ENCODE peak calls at places on chromosomes 16 and 17, in nine cellular contexts. One of them, this sample, is unnamed.

GRCh38 chr16:29849505-29849904 is 13.5 kb downstream of the CDIPT start:
- DNase-seq in heart right ventricle: no peak
- DNase-seq in CD8-positive, alpha-beta T cell: no peak
- DNase-seq in small intestine: no peak
- DNase-seq in CD4-positive, CD25-positive, alpha-beta regulatory T cell: no peak
- DNase-seq in heart left ventricle: no peak
- DNase-seq in mesendoderm: peak; percentile 88
- DNase-seq in RWPE1: no peak
- DNase-seq in AG04450: no peak
- DNase-seq in this sample: no peak

GRCh38 chr17:52930145-52930544 is 771.6 kb upstream of the CA10 start:
- DNase-seq in RWPE1: no peak
- DNase-seq in mesendoderm: no peak
- DNase-seq in heart right ventricle: no peak
- DNase-seq in CD8-positive, alpha-beta T cell: no peak
- DNase-seq in CD4-positive, CD25-positive, alpha-beta regulatory T cell: no peak
- DNase-seq in AG04450: no peak
- DNase-seq in small intestine: no peak
- DNase-seq in heart left ventricle: no peak
- DNase-seq in this sample: no peak

GRCh38 chr16:48384305-48384981 is 770 bp downstream of the SIAH1 start:
- DNase-seq in small intestine: peak; percentile 54
- DNase-seq in CD4-positive, CD25-positive, alpha-beta regulatory T cell: peak; percentile 37
- DNase-seq in heart left ventricle: peak; percentile 65
- DNase-seq in CD8-positive, alpha-beta T cell: peak; percentile 21
- DNase-seq in mesendoderm: peak; percentile 66
- DNase-seq in RWPE1: peak; percentile 60
- DNase-seq in AG04450: no peak
- DNase-seq in heart right ventricle: peak; percentile 61
- DNase-seq in this sample: peak; percentile 20

GRCh38 chr16:66381585-66382170 is 15.2 kb downstream of the CDH5 start:
- DNase-seq in AG04450: no peak
- DNase-seq in heart left ventricle: no peak
- DNase-seq in heart right ventricle: no peak
- DNase-seq in CD4-positive, CD25-positive, alpha-beta regulatory T cell: no peak
- DNase-seq in small intestine: no peak
- DNase-seq in mesendoderm: no peak
- DNase-seq in CD8-positive, alpha-beta T cell: no peak
- DNase-seq in RWPE1: no peak
- DNase-seq in this sample: no peak

GRCh38 chr16:89025636-89026035 is 48.6 kb upstream of the CBFA2T3 start:
- DNase-seq in RWPE1: no peak
- DNase-seq in heart right ventricle: no peak
- DNase-seq in AG04450: no peak
- DNase-seq in heart left ventricle: no peak
- DNase-seq in CD8-positive, alpha-beta T cell: no peak
- DNase-seq in CD4-positive, CD25-positive, alpha-beta regulatory T cell: no peak
- DNase-seq in small intestine: no peak
- DNase-seq in mesendoderm: no peak
- DNase-seq in this sample: no peak

GRCh38 chr16:1775846-1776671 is 3.1 kb upstream of the MRPS34 start:
- DNase-seq in RWPE1: no peak
- DNase-seq in CD4-positive, CD25-positive, alpha-beta regulatory T cell: no peak
- DNase-seq in small intestine: no peak
- DNase-seq in heart left ventricle: no peak
- DNase-seq in heart right ventricle: no peak
- DNase-seq in AG04450: no peak
- DNase-seq in CD8-positive, alpha-beta T cell: no peak
- DNase-seq in mesendoderm: no peak
- DNase-seq in this sample: no peak

GRCh38 chr16:78871241-78871640 is 729.3 kb downstream of the MAF start:
- DNase-seq in small intestine: no peak
- DNase-seq in AG04450: no peak
- DNase-seq in heart left ventricle: no peak
- DNase-seq in RWPE1: no peak
- DNase-seq in CD4-positive, CD25-positive, alpha-beta regulatory T cell: no peak
- DNase-seq in mesendoderm: no peak
- DNase-seq in CD8-positive, alpha-beta T cell: no peak
- DNase-seq in heart right ventricle: no peak
- DNase-seq in this sample: no peak

GRCh38 chr17:5191541-5192417 is at the start of gene ZNF594:
- DNase-seq in heart left ventricle: peak; percentile 98
- DNase-seq in CD8-positive, alpha-beta T cell: peak; percentile 98
- DNase-seq in mesendoderm: peak; percentile 97
- DNase-seq in small intestine: peak; percentile 94
- DNase-seq in AG04450: peak; percentile 89
- DNase-seq in RWPE1: peak; percentile 97
- DNase-seq in heart right ventricle: peak; percentile 96
- DNase-seq in CD4-positive, CD25-positive, alpha-beta regulatory T cell: peak; percentile 95
- DNase-seq in this sample: peak; percentile 93

GRCh38 chr16:70407811-70408274 is 31.1 kb downstream of the ST3GAL2 start:
- DNase-seq in CD8-positive, alpha-beta T cell: no peak
- DNase-seq in RWPE1: no peak
- DNase-seq in small intestine: no peak
- DNase-seq in heart right ventricle: no peak
- DNase-seq in CD4-positive, CD25-positive, alpha-beta regulatory T cell: no peak
- DNase-seq in mesendoderm: no peak
- DNase-seq in AG04450: no peak
- DNase-seq in heart left ventricle: no peak
- DNase-seq in this sample: no peak

GRCh38 chr17:31061678-31062077 is 33.1 kb upstream of the NF1 start:
- DNase-seq in CD8-positive, alpha-beta T cell: no peak
- DNase-seq in RWPE1: no peak
- DNase-seq in heart right ventricle: no peak
- DNase-seq in heart left ventricle: no peak
- DNase-seq in small intestine: no peak
- DNase-seq in CD4-positive, CD25-positive, alpha-beta regulatory T cell: no peak
- DNase-seq in AG04450: no peak
- DNase-seq in mesendoderm: peak; percentile 48
- DNase-seq in this sample: no peak

DNA sequence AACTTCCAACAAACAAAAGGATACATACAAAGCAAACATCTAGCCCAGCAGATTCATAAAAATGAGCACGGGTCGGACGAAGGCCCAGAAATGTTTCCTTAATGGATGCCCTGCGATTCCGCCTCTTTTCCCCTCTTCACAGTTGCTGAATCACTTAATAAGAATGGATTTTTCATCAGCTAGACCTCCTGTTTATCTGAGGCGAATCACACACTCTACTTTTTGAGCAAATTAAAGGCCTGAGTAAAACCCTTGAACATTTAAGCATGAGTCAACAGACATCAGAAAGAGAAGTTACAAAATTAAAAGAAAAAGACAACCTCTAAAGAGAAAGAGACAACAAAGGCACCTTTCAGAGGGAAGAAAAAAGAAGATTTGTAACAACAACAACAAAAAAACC is 44.7 kb downstream of the HS3ST3A1 start:
- DNase-seq in small intestine: no peak
- DNase-seq in heart left ventricle: no peak
- DNase-seq in CD4-positive, CD25-positive, alpha-beta regulatory T cell: no peak
- DNase-seq in CD8-positive, alpha-beta T cell: no peak
- DNase-seq in mesendoderm: no peak
- DNase-seq in AG04450: peak; percentile 41
- DNase-seq in RWPE1: no peak
- DNase-seq in heart right ventricle: no peak
- DNase-seq in this sample: peak; percentile 40
- H3K27ac ChIP-seq in small intestine: no peak overlapping the region
- H3K27ac ChIP-seq in heart left ventricle: no peak overlapping the region
- H3K27ac ChIP-seq in CD4-positive, CD25-positive, alpha-beta regulatory T cell: no peak overlapping the region
- H3K27ac ChIP-seq in CD8-positive, alpha-beta T cell: no peak overlapping the region
- H3K27ac ChIP-seq in mesendoderm: no peak overlapping the region
- H3K27ac ChIP-seq in AG04450: peak overlapping the region; percentile 71
- H3K27ac ChIP-seq in RWPE1: no peak overlapping the region
- H3K27ac ChIP-seq in heart right ventricle: no peak overlapping the region
- H3K27ac ChIP-seq in this sample: peak overlapping the region; percentile 6

DNA sequence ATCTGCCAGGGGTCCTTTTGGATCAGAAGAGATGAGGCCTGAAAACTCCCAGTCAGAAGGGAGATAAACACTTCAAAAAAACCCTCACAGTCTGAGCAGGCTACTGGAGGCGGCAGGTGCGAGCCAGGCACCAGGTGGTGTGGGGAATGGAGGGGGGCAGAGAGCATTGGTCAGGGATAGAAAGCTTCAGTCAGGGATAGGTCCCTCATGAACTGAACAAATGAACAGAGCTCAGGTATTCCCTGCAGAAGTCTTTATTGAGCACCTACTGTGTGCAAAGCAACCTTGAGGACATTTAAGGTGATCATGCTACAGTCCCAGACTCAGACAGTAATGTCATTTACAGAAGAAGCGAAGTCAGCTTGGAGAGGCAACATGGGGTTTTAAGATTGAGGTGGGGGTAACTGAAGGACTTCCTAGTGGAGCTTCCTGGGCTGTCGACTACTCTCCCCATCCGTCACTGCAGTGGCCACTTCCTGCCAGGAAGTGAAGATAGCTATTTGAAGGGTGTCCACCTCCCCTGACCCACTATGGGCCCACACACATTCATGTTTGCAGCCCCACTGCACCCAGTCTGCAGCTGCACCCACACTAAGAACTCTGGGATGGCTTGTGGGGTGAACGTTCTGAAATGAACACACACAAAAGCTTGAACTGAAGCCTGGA is 3.2 kb downstream of the KIFC3 start:
- DNase-seq in small intestine: no peak
- DNase-seq in RWPE1: no peak
- DNase-seq in heart right ventricle: no peak
- DNase-seq in heart left ventricle: peak; percentile 25
- DNase-seq in AG04450: no peak
- DNase-seq in CD8-positive, alpha-beta T cell: no peak
- DNase-seq in CD4-positive, CD25-positive, alpha-beta regulatory T cell: no peak
- DNase-seq in mesendoderm: no peak
- DNase-seq in this sample: no peak
- H3K27ac ChIP-seq in small intestine: no peak overlapping the region
- H3K27ac ChIP-seq in RWPE1: peak overlapping the region; percentile 90
- H3K27ac ChIP-seq in heart right ventricle: peak overlapping the region; percentile 99
- H3K27ac ChIP-seq in heart left ventricle: peak overlapping the region; percentile 97
- H3K27ac ChIP-seq in AG04450: no peak overlapping the region
- H3K27ac ChIP-seq in CD8-positive, alpha-beta T cell: no peak overlapping the region
- H3K27ac ChIP-seq in CD4-positive, CD25-positive, alpha-beta regulatory T cell: no peak overlapping the region
- H3K27ac ChIP-seq in mesendoderm: peak overlapping the region; percentile 77
- H3K27ac ChIP-seq in this sample: no peak overlapping the region

DNA sequence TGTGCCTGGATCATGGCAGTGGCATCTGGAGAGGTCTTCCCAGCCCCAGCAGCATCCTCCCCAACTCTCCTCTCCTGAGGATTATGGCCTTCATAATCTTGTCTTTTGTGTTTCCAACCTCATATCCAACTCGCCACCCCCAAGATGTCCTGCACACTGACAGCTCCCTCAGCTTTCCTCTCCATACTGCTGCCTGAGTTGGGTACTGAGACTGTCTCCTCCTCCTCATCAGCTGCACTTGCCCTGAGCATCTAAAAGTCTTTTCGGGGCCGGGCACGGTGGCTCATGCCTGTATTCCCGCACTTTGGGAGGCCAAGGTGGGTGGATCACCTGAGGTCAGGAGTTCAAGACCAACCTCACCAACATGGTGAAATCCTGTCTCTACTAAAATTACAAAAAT is 2.0 kb downstream of the CD300LB start:
- DNase-seq in CD8-positive, alpha-beta T cell: no peak
- DNase-seq in mesendoderm: no peak
- DNase-seq in heart left ventricle: no peak
- DNase-seq in small intestine: no peak
- DNase-seq in CD4-positive, CD25-positive, alpha-beta regulatory T cell: no peak
- DNase-seq in heart right ventricle: no peak
- DNase-seq in RWPE1: no peak
- DNase-seq in AG04450: no peak
- DNase-seq in this sample: no peak
- H3K27ac ChIP-seq in CD8-positive, alpha-beta T cell: no peak overlapping the region
- H3K27ac ChIP-seq in mesendoderm: no peak overlapping the region
- H3K27ac ChIP-seq in heart left ventricle: no peak overlapping the region
- H3K27ac ChIP-seq in small intestine: no peak overlapping the region
- H3K27ac ChIP-seq in CD4-positive, CD25-positive, alpha-beta regulatory T cell: no peak overlapping the region
- H3K27ac ChIP-seq in heart right ventricle: no peak overlapping the region
- H3K27ac ChIP-seq in RWPE1: no peak overlapping the region
- H3K27ac ChIP-seq in AG04450: no peak overlapping the region
- H3K27ac ChIP-seq in this sample: no peak overlapping the region

GRCh38 chr17:50056217-50056960 is 479 bp downstream of the ITGA3 start:
- DNase-seq in small intestine: peak; percentile 52
- DNase-seq in heart left ventricle: peak; percentile 68
- DNase-seq in RWPE1: no peak
- DNase-seq in heart right ventricle: no peak
- DNase-seq in CD8-positive, alpha-beta T cell: peak; percentile 61
- DNase-seq in CD4-positive, CD25-positive, alpha-beta regulatory T cell: peak; percentile 27
- DNase-seq in mesendoderm: peak; percentile 93
- DNase-seq in AG04450: no peak
- DNase-seq in this sample: peak; percentile 46

GRCh38 chr17:50056961-50057330 is 1.0 kb downstream of the ITGA3 start:
- DNase-seq in AG04450: no peak
- DNase-seq in RWPE1: no peak
- DNase-seq in small intestine: peak; percentile 62
- DNase-seq in CD4-positive, CD25-positive, alpha-beta regulatory T cell: no peak
- DNase-seq in mesendoderm: no peak
- DNase-seq in CD8-positive, alpha-beta T cell: no peak
- DNase-seq in heart right ventricle: no peak
- DNase-seq in heart left ventricle: no peak
- DNase-seq in this sample: peak; percentile 55

GRCh38 chr17:50055055-50055425 is 870 bp upstream of the ITGA3 start:
- DNase-seq in CD8-positive, alpha-beta T cell: no peak
- DNase-seq in CD4-positive, CD25-positive, alpha-beta regulatory T cell: peak; percentile 16
- DNase-seq in mesendoderm: peak; percentile 84
- DNase-seq in small intestine: peak; percentile 95
- DNase-seq in heart right ventricle: no peak
- DNase-seq in heart left ventricle: no peak
- DNase-seq in AG04450: no peak
- DNase-seq in RWPE1: peak; percentile 84
- DNase-seq in this sample: no peak

GRCh38 chr17:50057521-50057991 is 1.6 kb downstream of the ITGA3 start:
- DNase-seq in CD4-positive, CD25-positive, alpha-beta regulatory T cell: no peak
- DNase-seq in mesendoderm: no peak
- DNase-seq in CD8-positive, alpha-beta T cell: no peak
- DNase-seq in AG04450: no peak
- DNase-seq in heart left ventricle: no peak
- DNase-seq in small intestine: peak; percentile 96
- DNase-seq in RWPE1: no peak
- DNase-seq in heart right ventricle: no peak
- DNase-seq in this sample: no peak

DNA sequence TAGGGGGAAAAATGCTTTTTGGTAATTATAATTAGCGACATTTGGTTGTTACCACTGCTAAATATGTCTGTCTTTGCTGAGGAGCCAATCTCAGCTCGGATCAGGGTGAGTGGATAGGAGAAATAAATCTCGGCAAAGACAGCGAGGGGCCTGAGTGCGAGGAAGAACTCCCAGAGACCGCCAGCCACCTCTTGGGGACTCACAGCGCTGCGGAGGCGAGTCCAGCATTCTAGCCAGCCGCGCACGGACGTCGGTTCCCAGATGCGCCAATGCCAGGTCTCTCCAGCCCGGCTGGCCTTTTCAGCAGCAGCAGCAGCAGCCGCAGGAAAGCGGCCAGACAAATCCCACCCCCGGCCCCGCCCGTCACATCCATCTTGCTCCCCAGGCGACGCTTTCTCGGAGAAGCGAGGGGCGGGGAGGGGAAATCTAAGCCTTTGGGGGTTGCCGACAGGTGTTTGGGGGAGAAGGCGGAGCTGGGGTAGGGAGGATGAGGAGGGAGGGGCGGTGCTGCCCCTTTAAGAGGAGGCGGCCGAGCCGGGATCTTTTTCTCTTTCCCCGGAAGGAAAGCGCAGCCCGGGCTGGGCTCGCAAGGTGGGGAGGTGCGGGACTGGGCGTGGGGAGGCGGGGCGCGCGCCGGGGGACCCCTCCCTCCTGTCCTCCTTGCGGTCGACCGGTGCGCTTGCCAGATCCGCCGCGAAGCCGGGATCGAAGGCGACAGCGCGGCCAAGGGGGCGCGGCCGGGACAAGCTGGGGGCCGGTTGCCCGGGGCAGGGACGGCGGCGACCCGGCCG is at the start of gene ITGA3:
- DNase-seq in heart left ventricle: peak; percentile 86
- DNase-seq in mesendoderm: peak; percentile 94
- DNase-seq in CD8-positive, alpha-beta T cell: peak; percentile 62
- DNase-seq in small intestine: peak; percentile 84
- DNase-seq in CD4-positive, CD25-positive, alpha-beta regulatory T cell: peak; percentile 62
- DNase-seq in heart right ventricle: peak; percentile 75
- DNase-seq in AG04450: no peak
- DNase-seq in RWPE1: peak; percentile 88
- DNase-seq in this sample: peak; percentile 78
- H3K27ac ChIP-seq in heart left ventricle: peak within 1 kb of the TSS; percentile 87
- H3K27ac ChIP-seq in mesendoderm: peak within 1 kb of the TSS; percentile 53
- H3K27ac ChIP-seq in CD8-positive, alpha-beta T cell: no peak within 1 kb of the TSS
- H3K27ac ChIP-seq in small intestine: peak within 1 kb of the TSS; percentile 93
- H3K27ac ChIP-seq in CD4-positive, CD25-positive, alpha-beta regulatory T cell: peak within 1 kb of the TSS; percentile 47
- H3K27ac ChIP-seq in heart right ventricle: peak within 1 kb of the TSS; percentile 97
- H3K27ac ChIP-seq in AG04450: peak within 1 kb of the TSS; percentile 73
- H3K27ac ChIP-seq in RWPE1: peak within 1 kb of the TSS; percentile 100
- H3K27ac ChIP-seq in this sample: peak within 1 kb of the TSS; percentile 63

This sample was measured in brain microvascular endothelial cell.